ENCODE peak calls at places on chromosomes 5 and 9, in four cellular contexts. T, I, H and S are unnamed samples.

GRCh38 chr9:82606761-82607382 is 456.1 kb downstream of the RASEF start:
- DNase-seq in T (no peak), I (no peak), H (peak; percentile 65), S (peak; percentile 59)

GRCh38 chr5:160479926-160480325 is 58.3 kb downstream of the PTTG1 start:
- DNase-seq in T (no peak), I (no peak), H (no peak), S (peak; percentile 24)

GRCh38 chr9:121325387-121325786 is 44.7 kb downstream of the STOM start:
- DNase-seq in T (no peak), I (no peak), H (no peak), S (peak; percentile 66)

GRCh38 chr5:19862711-19863110 is 125.3 kb downstream of the CDH18 start:
- DNase-seq in T (no peak), I (no peak), H (no peak), S (no peak)

GRCh38 chr9:37566716-37567115 is 9.5 kb downstream of the FBXO10 start:
- DNase-seq in T (no peak), I (no peak), H (no peak), S (no peak)

GRCh38 chr9:91503650-91504007 is 80.0 kb upstream of the NFIL3 start:
- DNase-seq in T (no peak), I (no peak), H (no peak), S (no peak)

GRCh38 chr5:122755740-122756139 is 19.1 kb upstream of the SNX2 start:
- DNase-seq in T (no peak), I (no peak), H (no peak), S (no peak)

GRCh38 chr5:160359816-160360215 is 10.6 kb downstream of the C1QTNF2 start:
- DNase-seq in T (no peak), I (no peak), H (no peak), S (no peak)

GRCh38 chr5:7018144-7018543 is 304.9 kb downstream of the TENT4A start:
- DNase-seq in T (no peak), I (no peak), H (no peak), S (no peak)

GRCh38 chr5:157718529-157718928 is 12.7 kb upstream of the THG1L start:
- DNase-seq in T (no peak), I (no peak), H (peak; percentile 56), S (peak; percentile 70)

GRCh38 chr9:130226112-130226511 is 39.4 kb upstream of the HMCN2 start:
- DNase-seq in T (no peak), I (peak; percentile 13), H (no peak), S (no peak)

GRCh38 chr5:81245871-81246235 is 12.7 kb downstream of the CKMT2 start:
- DNase-seq in T (no peak), I (no peak), H (no peak), S (no peak)

GRCh38 chr9:29213374-29214161 is 1640.3 kb upstream of the C9orf72 start:
- DNase-seq in T (no peak), I (no peak), H (peak; percentile 33), S (no peak)

GRCh38 chr9:91848146-91848545 is 101.9 kb downstream of the ROR2 start:
- DNase-seq in T (no peak), I (no peak), H (no peak), S (no peak)

GRCh38 chr9:17294822-17295624 is 160.2 kb downstream of the CNTLN start:
- DNase-seq in T (no peak), I (no peak), H (no peak), S (no peak)

GRCh38 chr5:95786821-95787408 is 35.6 kb downstream of the GLRX start:
- DNase-seq in T (no peak), I (no peak), H (no peak), S (no peak)

GRCh38 chr5:137374110-137374853 is 124.8 kb downstream of the SPOCK1 start:
- DNase-seq in T (no peak), I (no peak), H (no peak), S (peak; percentile 62)

GRCh38 chr9:38360880-38361836 is 31.3 kb upstream of the ALDH1B1 start:
- DNase-seq in T (no peak), I (no peak), H (no peak), S (no peak)

GRCh38 chr9:101677864-101678263 is 60.6 kb downstream of the GRIN3A start:
- DNase-seq in T (no peak), I (no peak), H (no peak), S (no peak)

GRCh38 chr9:136793063-136793946 is 2.2 kb downstream of the TMEM141 start:
- DNase-seq in T (no peak), I (no peak), H (peak; percentile 36), S (no peak)

GRCh38 chr5:148730272-148730954 is 76.1 kb upstream of the HTR4 start:
- DNase-seq in T (no peak), I (no peak), H (peak; percentile 8), S (no peak)

GRCh38 chr9:14907360-14907685 is 2.9 kb downstream of the FREM1 start:
- DNase-seq in T (no peak), I (no peak), H (no peak), S (no peak)

GRCh38 chr5:149429839-149430721 is 51.0 kb upstream of the IL17B start:
- DNase-seq in T (peak; percentile 74), I (peak; percentile 85), H (no peak), S (no peak)

GRCh38 chr5:78648359-78649219 is at the start of gene LHFPL2:
- DNase-seq in T (peak; percentile 84), I (peak; percentile 87), H (peak; percentile 67), S (no peak)

GRCh38 chr9:37555786-37556185 is 20.4 kb downstream of the FBXO10 start:
- DNase-seq in T (no peak), I (no peak), H (no peak), S (no peak)

GRCh38 chr9:89312154-89312616 is 1.2 kb downstream of the CKS2 start:
- DNase-seq in T (no peak), I (no peak), H (peak; percentile 32), S (no peak)

GRCh38 chr9:114732842-114733241 is 50.9 kb upstream of the TEX48 start:
- DNase-seq in T (no peak), I (no peak), H (peak; percentile 54), S (no peak)

GRCh38 chr5:79560774-79561524 is 47.0 kb upstream of the HOMER1 start:
- DNase-seq in T (no peak), I (no peak), H (no peak), S (no peak)

GRCh38 chr5:107422494-107422893 is 248.2 kb downstream of the EFNA5 start:
- DNase-seq in T (no peak), I (no peak), H (no peak), S (no peak)

GRCh38 chr9:113524460-113524859 is 60.9 kb downstream of the RGS3 start:
- DNase-seq in T (no peak), I (no peak), H (no peak), S (no peak)

GRCh38 chr5:5979362-5979760 is 399.0 kb downstream of the MED10 start:
- DNase-seq in T (no peak), I (peak; percentile 18), H (peak; percentile 32), S (no peak)

GRCh38 chr5:107985144-107985543 is 314.4 kb upstream of the EFNA5 start:
- DNase-seq in T (no peak), I (peak; percentile 29), H (no peak), S (peak; percentile 50)